ENCODE peak calls at places on chromosomes 16 and 17, in eight cellular contexts. K is activated effector memory CD4-positive, alpha-beta T cell treated with Interleukin-2 at 50 U/mL for 16 hours; J is T-helper 17 cell; V is effector CD4-positive, alpha-beta T cell; G is NCI-H2107; R is lower leg skin; I is RCC 7860; O is GM19239. X is an unnamed sample.

GRCh38 chr17:81519284-81520020 is 6.9 kb upstream of the ACTG1 start:
- DNase-seq in O (peak; percentile 61), J (peak; percentile 73), K (peak; percentile 63), R (no peak), G (peak; percentile 78), I (peak; percentile 47), V (peak; percentile 66), X (peak; percentile 76)

GRCh38 chr16:49630783-49631182 is 225.1 kb downstream of the ZNF423 start:
- DNase-seq in G (no peak), K (no peak), I (no peak), J (no peak), V (no peak), R (no peak), O (no peak), X (no peak)

GRCh38 chr17:7912927-7913524 is 3.1 kb downstream of the RNF227 start:
- DNase-seq in G (no peak), J (no peak), V (peak; percentile 38), K (no peak), O (peak; percentile 76), I (peak; percentile 63), R (peak; percentile 46), X (no peak)

GRCh38 chr17:6853764-6854442 is 22.4 kb upstream of the TEKT1 start:
- DNase-seq in R (no peak), J (no peak), G (no peak), V (no peak), I (no peak), O (no peak), K (no peak), X (no peak)

GRCh38 chr17:50430731-50431130 is 4.7 kb downstream of the ACSF2 start:
- DNase-seq in O (no peak), I (no peak), K (no peak), G (no peak), V (no peak), R (no peak), J (no peak), X (no peak)

GRCh38 chr17:70588003-70588402 is 418.7 kb downstream of the KCNJ2 start:
- DNase-seq in O (no peak), K (no peak), G (no peak), R (no peak), V (no peak), J (no peak), I (no peak), X (no peak)

GRCh38 chr17:427327-427726 is 74.7 kb upstream of the RPH3AL start:
- DNase-seq in R (no peak), O (no peak), I (no peak), G (no peak), V (no peak), K (no peak), J (no peak), X (no peak)

GRCh38 chr16:346587-346986 is 5.9 kb downstream of the AXIN1 start:
- DNase-seq in J (no peak), V (no peak), K (no peak), G (no peak), R (no peak), O (no peak), I (peak; percentile 23), X (no peak)

GRCh38 chr16:80045944-80046660 is 445.6 kb upstream of the MAF start:
- DNase-seq in J (no peak), K (no peak), R (no peak), O (no peak), V (no peak), G (no peak), I (no peak), X (no peak)

GRCh38 chr16:49563666-49564065 is 190.1 kb downstream of the C16orf78 start:
- DNase-seq in V (no peak), O (no peak), J (no peak), R (no peak), G (no peak), K (no peak), I (no peak), X (no peak)

GRCh38 chr17:80036715-80037477 is 454 bp downstream of the CCDC40 start:
- DNase-seq in J (peak; percentile 14), V (peak; percentile 9), R (no peak), K (peak; percentile 2), O (no peak), G (peak; percentile 23), I (no peak), X (peak; percentile 42)

GRCh38 chr17:76091526-76092285 is 11.9 kb downstream of the EXOC7 start:
- DNase-seq in K (no peak), I (no peak), V (no peak), O (no peak), R (peak; percentile 7), J (no peak), G (no peak), X (no peak)

GRCh38 chr16:31129568-31130335 is 5.8 kb downstream of the PRSS8 start:
- DNase-seq in V (no peak), J (no peak), O (no peak), R (no peak), K (no peak), I (no peak), G (no peak), X (no peak)

GRCh38 chr17:61054430-61054829 is 345.2 kb upstream of the TBX2 start:
- DNase-seq in I (no peak), V (no peak), J (no peak), K (no peak), G (no peak), R (no peak), O (no peak), X (no peak)

GRCh38 chr17:60231234-60231633 is 81.5 kb downstream of the CA4 start:
- DNase-seq in V (no peak), O (no peak), G (no peak), K (no peak), I (no peak), J (no peak), R (no peak), X (no peak)

GRCh38 chr16:73878616-73879015 is 418.0 kb upstream of the PSMD7 start:
- DNase-seq in I (peak; percentile 62), J (no peak), O (no peak), V (no peak), G (no peak), K (no peak), R (no peak), X (no peak)

GRCh38 chr17:4267402-4267801 is 3.6 kb upstream of the ANKFY1 start:
- DNase-seq in R (no peak), G (no peak), V (no peak), O (no peak), K (no peak), I (no peak), J (no peak), X (no peak)

GRCh38 chr16:82152641-82153094 is 17.4 kb downstream of the MPHOSPH6 start:
- DNase-seq in J (no peak), O (no peak), I (no peak), K (no peak), V (no peak), G (no peak), R (no peak), X (no peak)

GRCh38 chr17:561118-561517 is 153.5 kb downstream of the VPS53 start:
- DNase-seq in O (no peak), I (peak; percentile 62), R (no peak), V (no peak), G (no peak), J (no peak), K (no peak), X (no peak)